ENCODE peak calls at places on chromosomes 13 and 19, in eight cellular contexts. One of them, this sample, is unnamed.

GRCh38 chr19:55070755-55071502 is 4.7 kb upstream of the EPS8L1 start:
- DNase-seq in heart right ventricle: no peak
- DNase-seq in mammary epithelial cell: peak
- DNase-seq in RWPE1: peak
- DNase-seq in right lobe of liver: no peak
- DNase-seq in nephron progenitor cell: no peak
- DNase-seq in adrenal gland: no peak
- DNase-seq in endothelial cell: no peak
- DNase-seq in this sample: peak

GRCh38 chr13:113800576-113800926 is 41.5 kb downstream of the TMEM255B start:
- DNase-seq in heart right ventricle: no peak
- DNase-seq in mammary epithelial cell: no peak
- DNase-seq in RWPE1: no peak
- DNase-seq in right lobe of liver: no peak
- DNase-seq in nephron progenitor cell: no peak
- DNase-seq in adrenal gland: no peak
- DNase-seq in endothelial cell: no peak
- DNase-seq in this sample: no peak

GRCh38 chr19:12000152-12000981 is 35.1 kb downstream of the ZNF433 start:
- DNase-seq in heart right ventricle: no peak
- DNase-seq in mammary epithelial cell: peak
- DNase-seq in RWPE1: no peak
- DNase-seq in right lobe of liver: no peak
- DNase-seq in nephron progenitor cell: no peak
- DNase-seq in adrenal gland: no peak
- DNase-seq in endothelial cell: no peak
- DNase-seq in this sample: no peak

GRCh38 chr13:101018720-101019119 is 344.1 kb upstream of the TMTC4 start:
- DNase-seq in heart right ventricle: no peak
- DNase-seq in mammary epithelial cell: peak
- DNase-seq in RWPE1: peak
- DNase-seq in right lobe of liver: no peak
- DNase-seq in nephron progenitor cell: no peak
- DNase-seq in adrenal gland: no peak
- DNase-seq in endothelial cell: no peak
- DNase-seq in this sample: no peak

GRCh38 chr13:36192166-36192565 is 22.2 kb downstream of the SOHLH2 start:
- DNase-seq in heart right ventricle: no peak
- DNase-seq in mammary epithelial cell: no peak
- DNase-seq in RWPE1: no peak
- DNase-seq in right lobe of liver: no peak
- DNase-seq in nephron progenitor cell: no peak
- DNase-seq in adrenal gland: no peak
- DNase-seq in endothelial cell: no peak
- DNase-seq in this sample: no peak

GRCh38 chr13:51999525-51999924 is 11.7 kb downstream of the ATP7B start:
- DNase-seq in heart right ventricle: peak
- DNase-seq in mammary epithelial cell: peak
- DNase-seq in RWPE1: no peak
- DNase-seq in right lobe of liver: peak
- DNase-seq in nephron progenitor cell: peak
- DNase-seq in adrenal gland: no peak
- DNase-seq in endothelial cell: no peak
- DNase-seq in this sample: no peak

GRCh38 chr13:47933688-47934011 is 67.4 kb downstream of the SUCLA2 start:
- DNase-seq in heart right ventricle: no peak
- DNase-seq in mammary epithelial cell: peak
- DNase-seq in RWPE1: no peak
- DNase-seq in right lobe of liver: no peak
- DNase-seq in nephron progenitor cell: no peak
- DNase-seq in adrenal gland: no peak
- DNase-seq in endothelial cell: no peak
- DNase-seq in this sample: no peak

GRCh38 chr19:49837009-49837310 is 14.0 kb upstream of the PTOV1 start:
- DNase-seq in heart right ventricle: no peak
- DNase-seq in mammary epithelial cell: no peak
- DNase-seq in RWPE1: no peak
- DNase-seq in right lobe of liver: no peak
- DNase-seq in nephron progenitor cell: no peak
- DNase-seq in adrenal gland: no peak
- DNase-seq in endothelial cell: no peak
- DNase-seq in this sample: no peak

GRCh38 chr19:6073858-6074708 is 36.2 kb downstream of the RFX2 start:
- DNase-seq in heart right ventricle: no peak
- DNase-seq in mammary epithelial cell: no peak
- DNase-seq in RWPE1: no peak
- DNase-seq in right lobe of liver: peak
- DNase-seq in nephron progenitor cell: no peak
- DNase-seq in adrenal gland: no peak
- DNase-seq in endothelial cell: no peak
- DNase-seq in this sample: no peak

GRCh38 chr13:21232196-21232595 is 55.7 kb downstream of the MRPL57 start:
- DNase-seq in heart right ventricle: no peak
- DNase-seq in mammary epithelial cell: no peak
- DNase-seq in RWPE1: no peak
- DNase-seq in right lobe of liver: no peak
- DNase-seq in nephron progenitor cell: no peak
- DNase-seq in adrenal gland: peak
- DNase-seq in endothelial cell: no peak
- DNase-seq in this sample: no peak

GRCh38 chr13:74444877-74445479 is 310.8 kb upstream of the KLF12 start:
- DNase-seq in heart right ventricle: no peak
- DNase-seq in mammary epithelial cell: peak
- DNase-seq in RWPE1: peak
- DNase-seq in right lobe of liver: no peak
- DNase-seq in nephron progenitor cell: no peak
- DNase-seq in adrenal gland: no peak
- DNase-seq in endothelial cell: no peak
- DNase-seq in this sample: no peak

GRCh38 chr19:32343550-32344262 is 1.7 kb upstream of the ZNF507 start:
- DNase-seq in heart right ventricle: no peak
- DNase-seq in mammary epithelial cell: peak
- DNase-seq in RWPE1: no peak
- DNase-seq in right lobe of liver: no peak
- DNase-seq in nephron progenitor cell: peak
- DNase-seq in adrenal gland: no peak
- DNase-seq in endothelial cell: no peak
- DNase-seq in this sample: no peak

GRCh38 chr19:55287361-55288079 is 3.7 kb downstream of the BRSK1 start:
- DNase-seq in heart right ventricle: no peak
- DNase-seq in mammary epithelial cell: no peak
- DNase-seq in RWPE1: no peak
- DNase-seq in right lobe of liver: no peak
- DNase-seq in nephron progenitor cell: no peak
- DNase-seq in adrenal gland: no peak
- DNase-seq in endothelial cell: no peak
- DNase-seq in this sample: no peak

DNA sequence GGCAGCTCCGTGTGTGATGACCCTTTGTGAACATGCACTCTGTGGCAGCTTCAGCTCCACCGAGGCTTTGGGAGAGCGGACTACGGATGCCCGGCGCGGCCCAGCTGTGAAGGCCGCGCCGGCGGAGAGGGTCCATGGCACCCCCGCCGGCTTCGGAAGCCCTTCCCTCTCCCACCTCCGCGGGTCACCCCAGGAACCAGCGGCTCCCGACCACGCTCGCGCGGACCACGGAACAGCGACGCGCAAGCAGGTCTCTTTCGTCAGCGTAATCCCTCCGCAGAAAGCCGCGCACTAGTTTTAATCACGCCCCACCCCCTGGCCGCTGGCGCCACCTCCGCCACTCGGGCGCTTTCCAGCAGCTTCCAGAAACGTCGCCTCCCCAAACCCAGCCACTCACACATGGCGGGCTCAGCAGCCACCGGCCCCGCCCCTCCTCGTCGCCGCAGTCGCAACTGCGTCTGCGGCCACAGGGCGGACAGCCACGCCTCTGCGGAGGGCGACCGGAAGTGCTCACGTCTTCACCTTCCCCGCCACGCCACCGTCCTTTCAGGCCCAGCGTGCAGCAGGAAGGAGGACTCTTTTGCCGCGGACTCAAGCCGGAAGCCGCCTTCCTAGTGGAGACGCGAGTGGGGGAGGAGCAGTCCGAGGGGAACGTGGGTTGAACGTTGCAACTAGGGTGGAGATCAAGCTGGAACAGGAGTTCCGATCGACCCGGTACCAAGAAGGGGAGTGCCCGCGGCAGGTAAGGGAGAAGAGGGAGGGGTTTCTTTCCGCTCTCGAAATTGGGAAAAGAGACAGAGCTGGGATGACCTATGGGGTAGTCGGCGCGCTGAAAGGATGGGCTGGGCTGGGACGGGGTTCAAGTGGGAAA is at the start of gene USPL1:
- DNase-seq in heart right ventricle: peak
- DNase-seq in mammary epithelial cell: peak
- DNase-seq in RWPE1: peak
- DNase-seq in right lobe of liver: peak
- DNase-seq in nephron progenitor cell: peak
- DNase-seq in adrenal gland: peak
- DNase-seq in endothelial cell: peak
- DNase-seq in this sample: peak
- TF ChIP-seq CTCF in heart right ventricle: peak
- TF ChIP-seq CTCF in mammary epithelial cell: peak
- TF ChIP-seq CTCF in RWPE1: no peak
- TF ChIP-seq CTCF in right lobe of liver: no peak
- TF ChIP-seq CTCF in nephron progenitor cell: no peak
- TF ChIP-seq CTCF in adrenal gland: peak
- TF ChIP-seq CTCF in endothelial cell: no peak
- TF ChIP-seq CTCF in this sample: no peak

GRCh38 chr13:56332671-56333070 is 808.0 kb upstream of the PRR20A start:
- DNase-seq in heart right ventricle: no peak
- DNase-seq in mammary epithelial cell: no peak
- DNase-seq in RWPE1: no peak
- DNase-seq in right lobe of liver: no peak
- DNase-seq in nephron progenitor cell: no peak
- DNase-seq in adrenal gland: no peak
- DNase-seq in endothelial cell: no peak
- DNase-seq in this sample: no peak

GRCh38 chr13:56338421-56338820 is 802.3 kb upstream of the PRR20A start:
- DNase-seq in heart right ventricle: no peak
- DNase-seq in mammary epithelial cell: no peak
- DNase-seq in RWPE1: no peak
- DNase-seq in right lobe of liver: no peak
- DNase-seq in nephron progenitor cell: no peak
- DNase-seq in adrenal gland: no peak
- DNase-seq in endothelial cell: no peak
- DNase-seq in this sample: no peak

DNA sequence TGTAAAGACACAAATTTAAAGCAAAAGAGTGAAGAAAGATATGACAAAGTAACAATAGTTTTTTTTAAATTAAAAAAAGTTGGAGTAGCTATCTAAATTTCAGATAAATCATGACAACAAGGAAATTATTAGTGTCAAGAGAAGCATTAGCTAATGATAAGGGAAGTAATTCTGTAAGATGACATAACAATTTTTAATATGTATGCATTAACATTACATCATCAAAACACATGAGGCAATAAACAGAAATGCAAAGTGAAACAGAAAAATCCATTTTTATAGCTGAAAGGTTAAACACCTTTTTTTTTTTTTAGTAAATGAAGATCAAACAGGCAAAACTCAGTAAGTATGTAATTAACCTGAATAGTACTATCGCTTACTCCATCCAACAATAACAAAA is 804.9 kb upstream of the PRR20A start:
- DNase-seq in heart right ventricle: no peak
- DNase-seq in mammary epithelial cell: no peak
- DNase-seq in RWPE1: no peak
- DNase-seq in right lobe of liver: no peak
- DNase-seq in nephron progenitor cell: no peak
- DNase-seq in adrenal gland: no peak
- DNase-seq in endothelial cell: no peak
- DNase-seq in this sample: no peak
- TF ChIP-seq CTCF in heart right ventricle: no peak
- TF ChIP-seq CTCF in mammary epithelial cell: no peak
- TF ChIP-seq CTCF in RWPE1: no peak
- TF ChIP-seq CTCF in right lobe of liver: no peak
- TF ChIP-seq CTCF in nephron progenitor cell: no peak
- TF ChIP-seq CTCF in adrenal gland: no peak
- TF ChIP-seq CTCF in endothelial cell: no peak
- TF ChIP-seq CTCF in this sample: no peak

DNA sequence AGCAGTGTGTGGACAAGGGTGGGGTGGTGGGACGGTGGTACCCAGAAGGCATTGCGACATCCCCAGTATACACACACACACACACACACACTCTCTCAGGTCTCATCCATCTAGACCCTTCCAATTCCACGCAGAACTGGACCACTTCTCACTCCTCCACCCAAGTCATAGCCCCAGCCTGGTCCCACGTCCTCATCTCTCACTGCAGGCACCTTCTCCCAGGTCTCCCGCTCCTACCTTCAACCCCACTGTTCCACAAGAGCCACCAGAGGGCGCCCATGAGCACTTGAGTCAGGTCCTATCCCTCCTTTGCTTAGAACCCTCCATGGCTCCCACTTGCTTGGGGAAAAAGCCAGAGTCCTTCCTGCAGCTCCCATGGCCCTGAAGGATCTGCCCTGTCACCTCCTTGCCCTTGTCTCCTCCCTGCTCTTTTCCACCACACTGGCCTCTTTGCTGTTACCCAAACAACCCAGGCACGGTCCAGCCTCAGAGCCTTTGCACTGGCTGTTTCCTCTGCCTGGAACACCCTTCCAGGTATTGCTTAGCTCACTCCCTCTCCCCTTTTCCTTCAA is 62.6 kb downstream of the IER2 start:
- DNase-seq in heart right ventricle: peak
- DNase-seq in mammary epithelial cell: peak
- DNase-seq in RWPE1: peak
- DNase-seq in right lobe of liver: peak
- DNase-seq in nephron progenitor cell: peak
- DNase-seq in adrenal gland: peak
- DNase-seq in endothelial cell: peak
- DNase-seq in this sample: peak
- TF ChIP-seq CTCF in heart right ventricle: no peak
- TF ChIP-seq CTCF in mammary epithelial cell: peak
- TF ChIP-seq CTCF in RWPE1: peak
- TF ChIP-seq CTCF in right lobe of liver: peak
- TF ChIP-seq CTCF in nephron progenitor cell: peak
- TF ChIP-seq CTCF in adrenal gland: peak
- TF ChIP-seq CTCF in endothelial cell: peak
- TF ChIP-seq CTCF in this sample: peak

DNA sequence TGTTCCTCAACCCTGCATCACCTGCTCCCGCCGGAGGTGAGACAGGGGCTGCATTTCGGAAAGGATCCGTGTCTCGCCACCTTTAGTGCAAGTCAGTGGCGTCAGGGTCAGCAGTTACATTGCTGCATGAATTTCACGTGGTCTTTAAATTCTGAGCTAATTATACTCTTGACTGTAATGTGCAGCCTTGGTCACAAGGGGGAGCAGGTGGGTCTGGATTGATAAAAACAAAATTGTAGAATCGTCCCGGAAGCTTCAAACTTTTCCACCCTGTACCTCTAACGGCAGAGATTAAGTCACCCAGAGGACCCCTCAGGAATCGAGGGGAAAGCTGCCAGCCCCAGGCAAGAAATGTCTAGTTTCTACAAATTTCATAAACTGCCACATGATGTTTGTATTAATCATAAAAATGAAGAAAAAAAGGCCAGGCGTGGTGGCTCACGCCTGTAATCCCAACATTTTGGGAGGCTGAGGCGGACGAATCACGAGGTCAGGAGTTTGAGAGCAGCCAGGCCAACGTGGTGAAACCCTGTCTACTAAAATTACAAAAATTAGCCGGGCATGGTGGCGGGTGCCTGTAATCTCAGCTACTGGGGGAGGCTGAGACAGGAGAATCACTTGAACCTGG is 20.2 kb downstream of the BBC3 start:
- DNase-seq in heart right ventricle: peak
- DNase-seq in mammary epithelial cell: peak
- DNase-seq in RWPE1: peak
- DNase-seq in right lobe of liver: peak
- DNase-seq in nephron progenitor cell: peak
- DNase-seq in adrenal gland: peak
- DNase-seq in endothelial cell: peak
- DNase-seq in this sample: peak
- TF ChIP-seq CTCF in heart right ventricle: peak
- TF ChIP-seq CTCF in mammary epithelial cell: peak
- TF ChIP-seq CTCF in RWPE1: peak
- TF ChIP-seq CTCF in right lobe of liver: peak
- TF ChIP-seq CTCF in nephron progenitor cell: peak
- TF ChIP-seq CTCF in adrenal gland: peak
- TF ChIP-seq CTCF in endothelial cell: peak
- TF ChIP-seq CTCF in this sample: peak